ENCODE peak calls at places on chromosomes 1 and 21, in nine cellular contexts. One of them, this sample, is unnamed.

GRCh38 chr21:44326716-44327602 is 12.2 kb downstream of the CFAP410 start:
- DNase-seq in neural progenitor cell: no peak
- DNase-seq in endodermal cell: no peak
- DNase-seq in upper lobe of right lung: no peak
- DNase-seq in ovary: no peak
- DNase-seq in AG10803: no peak
- DNase-seq in coronary artery: no peak
- DNase-seq in CD8-positive, alpha-beta memory T cell: no peak
- DNase-seq in foreskin fibroblast: no peak
- DNase-seq in this sample: peak; percentile 78

GRCh38 chr1:225689882-225690459 is 37.0 kb upstream of the ENAH start:
- DNase-seq in AG10803: no peak
- DNase-seq in ovary: no peak
- DNase-seq in endodermal cell: no peak
- DNase-seq in neural progenitor cell: no peak
- DNase-seq in coronary artery: no peak
- DNase-seq in upper lobe of right lung: no peak
- DNase-seq in foreskin fibroblast: no peak
- DNase-seq in CD8-positive, alpha-beta memory T cell: no peak
- DNase-seq in this sample: no peak

GRCh38 chr1:187153047-187153446 is 324.3 kb downstream of the PLA2G4A start:
- DNase-seq in foreskin fibroblast: no peak
- DNase-seq in upper lobe of right lung: no peak
- DNase-seq in coronary artery: no peak
- DNase-seq in CD8-positive, alpha-beta memory T cell: no peak
- DNase-seq in neural progenitor cell: no peak
- DNase-seq in endodermal cell: no peak
- DNase-seq in AG10803: no peak
- DNase-seq in ovary: no peak
- DNase-seq in this sample: no peak

GRCh38 chr1:53681647-53682368 is 57.2 kb downstream of the GLIS1 start:
- DNase-seq in upper lobe of right lung: no peak
- DNase-seq in foreskin fibroblast: no peak
- DNase-seq in coronary artery: no peak
- DNase-seq in AG10803: no peak
- DNase-seq in endodermal cell: peak; percentile 94
- DNase-seq in ovary: peak; percentile 33
- DNase-seq in CD8-positive, alpha-beta memory T cell: peak; percentile 28
- DNase-seq in neural progenitor cell: peak; percentile 87
- DNase-seq in this sample: peak; percentile 39

GRCh38 chr1:212285685-212286436 is 651 bp downstream of the PPP2R5A start:
- DNase-seq in upper lobe of right lung: peak; percentile 92
- DNase-seq in ovary: peak; percentile 74
- DNase-seq in neural progenitor cell: peak; percentile 78
- DNase-seq in CD8-positive, alpha-beta memory T cell: peak; percentile 60
- DNase-seq in coronary artery: peak; percentile 86
- DNase-seq in foreskin fibroblast: peak; percentile 41
- DNase-seq in AG10803: peak; percentile 51
- DNase-seq in endodermal cell: peak; percentile 88
- DNase-seq in this sample: peak; percentile 75

GRCh38 chr1:160052943-160053342 is 17.0 kb downstream of the KCNJ10 start:
- DNase-seq in AG10803: no peak
- DNase-seq in foreskin fibroblast: no peak
- DNase-seq in upper lobe of right lung: no peak
- DNase-seq in ovary: no peak
- DNase-seq in CD8-positive, alpha-beta memory T cell: no peak
- DNase-seq in neural progenitor cell: no peak
- DNase-seq in endodermal cell: no peak
- DNase-seq in coronary artery: no peak
- DNase-seq in this sample: no peak

GRCh38 chr1:245735831-245736530 is 581.2 kb downstream of the KIF26B start:
- DNase-seq in endodermal cell: no peak
- DNase-seq in foreskin fibroblast: peak; percentile 51
- DNase-seq in coronary artery: no peak
- DNase-seq in CD8-positive, alpha-beta memory T cell: no peak
- DNase-seq in neural progenitor cell: no peak
- DNase-seq in ovary: no peak
- DNase-seq in AG10803: peak; percentile 49
- DNase-seq in upper lobe of right lung: no peak
- DNase-seq in this sample: no peak

GRCh38 chr1:44545961-44546360 is 128.3 kb downstream of the TMEM53 start:
- DNase-seq in AG10803: no peak
- DNase-seq in foreskin fibroblast: no peak
- DNase-seq in upper lobe of right lung: no peak
- DNase-seq in ovary: no peak
- DNase-seq in coronary artery: no peak
- DNase-seq in endodermal cell: peak; percentile 71
- DNase-seq in neural progenitor cell: no peak
- DNase-seq in CD8-positive, alpha-beta memory T cell: no peak
- DNase-seq in this sample: no peak

GRCh38 chr1:218656301-218657037 is 311.3 kb downstream of the TGFB2 start:
- DNase-seq in AG10803: peak; percentile 43
- DNase-seq in CD8-positive, alpha-beta memory T cell: no peak
- DNase-seq in coronary artery: no peak
- DNase-seq in endodermal cell: no peak
- DNase-seq in neural progenitor cell: no peak
- DNase-seq in foreskin fibroblast: peak; percentile 47
- DNase-seq in upper lobe of right lung: no peak
- DNase-seq in ovary: no peak
- DNase-seq in this sample: no peak

GRCh38 chr1:117607471-117607870 is 1.6 kb downstream of the TENT5C start:
- DNase-seq in CD8-positive, alpha-beta memory T cell: peak; percentile 50
- DNase-seq in neural progenitor cell: peak; percentile 77
- DNase-seq in foreskin fibroblast: no peak
- DNase-seq in ovary: no peak
- DNase-seq in upper lobe of right lung: no peak
- DNase-seq in coronary artery: peak; percentile 75
- DNase-seq in endodermal cell: peak; percentile 68
- DNase-seq in AG10803: no peak
- DNase-seq in this sample: no peak

GRCh38 chr1:31182352-31182751 is 57.3 kb downstream of the NKAIN1 start:
- DNase-seq in neural progenitor cell: peak; percentile 90
- DNase-seq in foreskin fibroblast: peak; percentile 96
- DNase-seq in endodermal cell: peak; percentile 96
- DNase-seq in coronary artery: peak; percentile 86
- DNase-seq in ovary: peak; percentile 88
- DNase-seq in AG10803: peak; percentile 88
- DNase-seq in CD8-positive, alpha-beta memory T cell: peak; percentile 11
- DNase-seq in upper lobe of right lung: peak; percentile 79
- DNase-seq in this sample: peak; percentile 61

GRCh38 chr1:187877220-187877619 is 1048.5 kb downstream of the PLA2G4A start:
- DNase-seq in ovary: no peak
- DNase-seq in CD8-positive, alpha-beta memory T cell: no peak
- DNase-seq in AG10803: no peak
- DNase-seq in upper lobe of right lung: no peak
- DNase-seq in foreskin fibroblast: no peak
- DNase-seq in endodermal cell: no peak
- DNase-seq in neural progenitor cell: peak; percentile 3
- DNase-seq in coronary artery: no peak
- DNase-seq in this sample: no peak

GRCh38 chr1:232421143-232421796 is 208.7 kb downstream of the SIPA1L2 start:
- DNase-seq in foreskin fibroblast: no peak
- DNase-seq in CD8-positive, alpha-beta memory T cell: no peak
- DNase-seq in upper lobe of right lung: no peak
- DNase-seq in ovary: no peak
- DNase-seq in neural progenitor cell: no peak
- DNase-seq in coronary artery: no peak
- DNase-seq in AG10803: no peak
- DNase-seq in endodermal cell: no peak
- DNase-seq in this sample: no peak

GRCh38 chr1:150186789-150187559 is 37.3 kb downstream of the PLEKHO1 start:
- DNase-seq in ovary: no peak
- DNase-seq in AG10803: peak; percentile 68
- DNase-seq in endodermal cell: peak; percentile 62
- DNase-seq in foreskin fibroblast: no peak
- DNase-seq in upper lobe of right lung: no peak
- DNase-seq in neural progenitor cell: peak; percentile 65
- DNase-seq in coronary artery: no peak
- DNase-seq in CD8-positive, alpha-beta memory T cell: no peak
- DNase-seq in this sample: no peak

GRCh38 chr1:164801246-164801731 is 242.3 kb downstream of the PBX1 start:
- DNase-seq in ovary: no peak
- DNase-seq in foreskin fibroblast: no peak
- DNase-seq in coronary artery: no peak
- DNase-seq in AG10803: no peak
- DNase-seq in endodermal cell: no peak
- DNase-seq in upper lobe of right lung: no peak
- DNase-seq in neural progenitor cell: no peak
- DNase-seq in CD8-positive, alpha-beta memory T cell: no peak
- DNase-seq in this sample: no peak

GRCh38 chr1:201230676-201231075 is 40.1 kb downstream of the IGFN1 start:
- DNase-seq in upper lobe of right lung: no peak
- DNase-seq in CD8-positive, alpha-beta memory T cell: no peak
- DNase-seq in AG10803: no peak
- DNase-seq in coronary artery: peak; percentile 29
- DNase-seq in foreskin fibroblast: no peak
- DNase-seq in neural progenitor cell: no peak
- DNase-seq in endodermal cell: no peak
- DNase-seq in ovary: no peak
- DNase-seq in this sample: no peak

GRCh38 chr21:17436626-17437111 is 76.2 kb upstream of the CXADR start:
- DNase-seq in neural progenitor cell: peak; percentile 51
- DNase-seq in upper lobe of right lung: no peak
- DNase-seq in coronary artery: no peak
- DNase-seq in ovary: no peak
- DNase-seq in foreskin fibroblast: no peak
- DNase-seq in CD8-positive, alpha-beta memory T cell: no peak
- DNase-seq in endodermal cell: no peak
- DNase-seq in AG10803: no peak
- DNase-seq in this sample: no peak

GRCh38 chr21:17441370-17441769 is 71.5 kb upstream of the CXADR start:
- DNase-seq in AG10803: no peak
- DNase-seq in coronary artery: no peak
- DNase-seq in upper lobe of right lung: no peak
- DNase-seq in neural progenitor cell: no peak
- DNase-seq in CD8-positive, alpha-beta memory T cell: no peak
- DNase-seq in endodermal cell: no peak
- DNase-seq in foreskin fibroblast: no peak
- DNase-seq in ovary: no peak
- DNase-seq in this sample: no peak

GRCh38 chr21:17440955-17441354 is 71.9 kb upstream of the CXADR start:
- DNase-seq in endodermal cell: no peak
- DNase-seq in AG10803: no peak
- DNase-seq in CD8-positive, alpha-beta memory T cell: no peak
- DNase-seq in upper lobe of right lung: no peak
- DNase-seq in neural progenitor cell: no peak
- DNase-seq in coronary artery: no peak
- DNase-seq in ovary: no peak
- DNase-seq in foreskin fibroblast: no peak
- DNase-seq in this sample: no peak

GRCh38 chr21:17435565-17436543 is 77.0 kb upstream of the CXADR start:
- DNase-seq in CD8-positive, alpha-beta memory T cell: no peak
- DNase-seq in ovary: no peak
- DNase-seq in coronary artery: no peak
- DNase-seq in AG10803: no peak
- DNase-seq in endodermal cell: no peak
- DNase-seq in upper lobe of right lung: no peak
- DNase-seq in neural progenitor cell: no peak
- DNase-seq in foreskin fibroblast: no peak
- DNase-seq in this sample: no peak

GRCh38 chr21:17438642-17439041 is 74.2 kb upstream of the CXADR start:
- DNase-seq in CD8-positive, alpha-beta memory T cell: no peak
- DNase-seq in neural progenitor cell: peak; percentile 92
- DNase-seq in coronary artery: no peak
- DNase-seq in AG10803: no peak
- DNase-seq in endodermal cell: peak; percentile 85
- DNase-seq in foreskin fibroblast: no peak
- DNase-seq in ovary: no peak
- DNase-seq in upper lobe of right lung: no peak
- DNase-seq in this sample: no peak
- H3K4me3 ChIP-seq in CD8-positive, alpha-beta memory T cell: no peak overlapping the region
- H3K4me3 ChIP-seq in neural progenitor cell: peak overlapping the region; percentile 28
- H3K4me3 ChIP-seq in coronary artery: no peak overlapping the region
- H3K4me3 ChIP-seq in AG10803: no peak overlapping the region
- H3K4me3 ChIP-seq in endodermal cell: peak overlapping the region; percentile 50
- H3K4me3 ChIP-seq in foreskin fibroblast: no peak overlapping the region
- H3K4me3 ChIP-seq in ovary: no peak overlapping the region
- H3K4me3 ChIP-seq in upper lobe of right lung: no peak overlapping the region
- H3K4me3 ChIP-seq in this sample: no peak overlapping the region

DNA sequence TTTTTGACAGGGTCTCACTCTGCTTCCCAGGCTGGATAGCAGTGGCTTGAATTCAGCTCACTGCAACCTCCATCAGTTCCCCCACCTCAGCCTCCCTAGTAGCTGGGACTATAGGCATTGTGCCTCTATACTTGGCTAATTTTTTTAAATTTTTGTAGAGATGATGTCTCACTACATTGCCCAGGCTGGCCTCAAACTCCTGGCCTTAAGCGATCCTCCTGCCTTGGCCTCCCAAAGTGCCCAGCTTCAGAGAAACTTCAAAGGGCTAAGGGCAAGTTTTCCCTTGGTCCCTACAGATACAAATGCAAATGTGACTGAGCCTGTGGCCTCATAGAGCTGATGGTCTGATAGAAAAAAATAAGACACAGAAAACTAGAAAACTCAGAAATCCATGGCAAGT is 52.9 kb upstream of the PRRC2C start:
- DNase-seq in AG10803: no peak
- DNase-seq in upper lobe of right lung: no peak
- DNase-seq in foreskin fibroblast: no peak
- DNase-seq in neural progenitor cell: no peak
- DNase-seq in endodermal cell: no peak
- DNase-seq in ovary: no peak
- DNase-seq in CD8-positive, alpha-beta memory T cell: no peak
- DNase-seq in coronary artery: no peak
- DNase-seq in this sample: no peak
- H3K4me3 ChIP-seq in AG10803: no peak overlapping the region
- H3K4me3 ChIP-seq in upper lobe of right lung: no peak overlapping the region
- H3K4me3 ChIP-seq in foreskin fibroblast: no peak overlapping the region
- H3K4me3 ChIP-seq in neural progenitor cell: no peak overlapping the region
- H3K4me3 ChIP-seq in endodermal cell: no peak overlapping the region
- H3K4me3 ChIP-seq in ovary: no peak overlapping the region
- H3K4me3 ChIP-seq in CD8-positive, alpha-beta memory T cell: no peak overlapping the region
- H3K4me3 ChIP-seq in coronary artery: no peak overlapping the region
- H3K4me3 ChIP-seq in this sample: no peak overlapping the region

DNA sequence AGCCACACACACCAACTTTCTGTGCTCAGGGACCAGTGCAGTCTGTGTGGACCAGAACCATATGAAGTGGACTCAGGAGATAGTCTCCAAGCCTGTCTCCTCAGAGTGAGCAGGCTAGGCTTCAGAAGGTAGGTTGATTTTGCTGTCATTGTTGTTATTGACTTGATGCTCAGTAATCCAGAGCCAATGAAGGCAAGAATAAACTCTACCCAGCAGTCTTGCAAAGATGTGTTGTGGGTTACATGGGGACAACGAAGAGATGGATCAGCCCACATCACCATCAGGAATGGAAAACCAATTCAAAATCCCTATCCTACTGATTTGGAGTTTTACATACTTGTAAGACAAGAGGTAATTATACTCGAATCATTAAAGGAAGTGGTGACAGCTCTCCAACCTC is 37.4 kb downstream of the PHC2 start:
- DNase-seq in CD8-positive, alpha-beta memory T cell: no peak
- DNase-seq in neural progenitor cell: no peak
- DNase-seq in coronary artery: no peak
- DNase-seq in endodermal cell: no peak
- DNase-seq in foreskin fibroblast: no peak
- DNase-seq in upper lobe of right lung: no peak
- DNase-seq in ovary: no peak
- DNase-seq in AG10803: no peak
- DNase-seq in this sample: no peak
- H3K4me3 ChIP-seq in CD8-positive, alpha-beta memory T cell: no peak overlapping the region
- H3K4me3 ChIP-seq in neural progenitor cell: no peak overlapping the region
- H3K4me3 ChIP-seq in coronary artery: no peak overlapping the region
- H3K4me3 ChIP-seq in endodermal cell: no peak overlapping the region
- H3K4me3 ChIP-seq in foreskin fibroblast: no peak overlapping the region
- H3K4me3 ChIP-seq in upper lobe of right lung: no peak overlapping the region
- H3K4me3 ChIP-seq in ovary: no peak overlapping the region
- H3K4me3 ChIP-seq in AG10803: no peak overlapping the region
- H3K4me3 ChIP-seq in this sample: no peak overlapping the region

GRCh38 chr1:76135835-76136234 is 61.3 kb downstream of the ST6GALNAC3 start:
- DNase-seq in foreskin fibroblast: no peak
- DNase-seq in upper lobe of right lung: no peak
- DNase-seq in CD8-positive, alpha-beta memory T cell: no peak
- DNase-seq in neural progenitor cell: peak; percentile 9
- DNase-seq in coronary artery: no peak
- DNase-seq in AG10803: no peak
- DNase-seq in endodermal cell: no peak
- DNase-seq in ovary: no peak
- DNase-seq in this sample: no peak
- H3K4me3 ChIP-seq in foreskin fibroblast: no peak overlapping the region
- H3K4me3 ChIP-seq in upper lobe of right lung: no peak overlapping the region
- H3K4me3 ChIP-seq in CD8-positive, alpha-beta memory T cell: no peak overlapping the region
- H3K4me3 ChIP-seq in neural progenitor cell: no peak overlapping the region
- H3K4me3 ChIP-seq in coronary artery: no peak overlapping the region
- H3K4me3 ChIP-seq in AG10803: no peak overlapping the region
- H3K4me3 ChIP-seq in endodermal cell: no peak overlapping the region
- H3K4me3 ChIP-seq in ovary: no peak overlapping the region
- H3K4me3 ChIP-seq in this sample: no peak overlapping the region

This sample was measured in pancreas.